ENCODE peak calls at places on chromosomes 6 and 20, in four cellular contexts. B is GM12878, W is HepG2, F is K562. A is an unnamed sample.
A peak's percentile ranks its signal among the peaks of the same experiment; 100 is the strongest.

GRCh38 chr20:32756156-32756555 is 6.0 kb upstream of the DNMT3B start:
- DNase-seq in B (no peak), W (no peak), F (no peak), A (no peak)

GRCh38 chr6:87731818-87732661 is 30.0 kb upstream of the AKIRIN2 start:
- DNase-seq in B (peak; percentile 71), W (peak; percentile 86), F (peak; percentile 71), A (no peak)

GRCh38 chr20:12047838-12048432 is 130.2 kb downstream of the BTBD3 start:
- DNase-seq in B (no peak), W (no peak), F (no peak), A (no peak)

GRCh38 chr20:25360631-25361286 is 29.9 kb downstream of the ABHD12 start:
- DNase-seq in B (no peak), W (no peak), F (peak; percentile 8), A (no peak)

GRCh38 chr6:102387351-102388033 is 994.0 kb downstream of the GRIK2 start:
- DNase-seq in B (no peak), W (no peak), F (no peak), A (no peak)

GRCh38 chr20:32544893-32545840 is 40.0 kb downstream of the NOL4L start:
- DNase-seq in B (no peak), W (peak; percentile 98), F (peak; percentile 34), A (no peak)

GRCh38 chr6:44010411-44011349 is 116.6 kb downstream of the MRPL14 start:
- DNase-seq in B (no peak), W (no peak), F (no peak), A (no peak)

GRCh38 chr6:47230579-47230978 is 79.1 kb downstream of the TNFRSF21 start:
- DNase-seq in B (no peak), W (peak; percentile 32), F (no peak), A (no peak)

GRCh38 chr6:166849762-166850181 is 106.6 kb downstream of the RNASET2 start:
- DNase-seq in B (peak; percentile 65), W (no peak), F (no peak), A (no peak)

GRCh38 chr6:90351696-90352095 is 55.1 kb upstream of the BACH2 start:
- DNase-seq in B (no peak), W (no peak), F (no peak), A (no peak)

GRCh38 chr6:3314176-3314575 is 55.4 kb downstream of the PSMG4 start:
- DNase-seq in B (no peak), W (no peak), F (no peak), A (no peak)

GRCh38 chr6:167416676-167417430 is 92.0 kb downstream of the TTLL2 start:
- DNase-seq in B (no peak), W (no peak), F (no peak), A (no peak)

GRCh38 chr6:109772961-109773431 is 81.9 kb downstream of the FIG4 start:
- DNase-seq in B (no peak), W (no peak), F (no peak), A (no peak)

GRCh38 chr20:33636776-33637175 is 25.4 kb upstream of the C20orf144 start:
- DNase-seq in B (no peak), W (no peak), F (no peak), A (no peak)

GRCh38 chr6:17928514-17929430 is 58.7 kb downstream of the KIF13A start:
- DNase-seq in B (no peak), W (peak; percentile 41), F (no peak), A (no peak)

GRCh38 chr20:24782801-24783630 is 166.1 kb upstream of the CST7 start:
- DNase-seq in B (no peak), W (peak; percentile 24), F (peak; percentile 4), A (peak; percentile 45)

GRCh38 chr6:37493047-37493995 is 6.4 kb downstream of the CCDC167 start:
- DNase-seq in B (no peak), W (no peak), F (no peak), A (no peak)

GRCh38 chr6:51913265-51913664 is 174.1 kb downstream of the PKHD1 start:
- DNase-seq in B (no peak), W (no peak), F (peak; percentile 5), A (no peak)

GRCh38 chr6:17869010-17869752 is 118.3 kb downstream of the KIF13A start:
- DNase-seq in B (no peak), W (no peak), F (peak; percentile 73), A (no peak)

GRCh38 chr6:17045581-17046322 is 56.1 kb upstream of the STMND1 start:
- DNase-seq in B (no peak), W (no peak), F (no peak), A (no peak)

GRCh38 chr6:156827382-156827781 is 50.2 kb downstream of the ARID1B start:
- DNase-seq in B (no peak), W (no peak), F (no peak), A (no peak)

GRCh38 chr6:168601101-168601500 is 160.1 kb downstream of the SMOC2 start:
- DNase-seq in B (no peak), W (no peak), F (no peak), A (no peak)

GRCh38 chr20:57856658-57857057 is 146.8 kb upstream of the PMEPA1 start:
- DNase-seq in B (no peak), W (no peak), F (no peak), A (no peak)

GRCh38 chr6:152112503-152113261 is 305.2 kb downstream of the ESR1 start:
- DNase-seq in B (no peak), W (no peak), F (no peak), A (no peak)
- TF ChIP-seq NR2C2 in B (no peak), W (no peak), F (no peak), A (no peak)

DNA sequence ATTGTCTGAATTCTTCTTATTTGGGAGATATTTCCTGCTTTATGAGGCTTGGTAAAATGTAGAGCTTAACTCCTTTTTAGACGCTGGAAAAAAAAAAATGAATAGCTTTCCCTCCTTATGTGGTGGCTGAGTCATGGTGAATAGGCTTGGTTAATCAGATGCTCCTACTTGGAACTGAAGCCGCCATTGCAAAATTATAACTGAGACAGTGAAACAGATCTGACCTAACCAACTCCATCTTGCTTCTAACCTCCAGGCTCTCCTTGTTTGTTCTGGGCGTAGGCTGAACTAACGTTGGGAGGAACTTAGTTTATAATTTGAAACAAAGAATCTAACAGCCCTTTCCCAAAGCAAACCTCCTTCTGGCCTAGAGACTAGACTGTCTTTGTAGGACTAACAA is 43.2 kb upstream of the PLCB4 start:
- DNase-seq in B (no peak), W (no peak), F (peak; percentile 23), A (no peak)
- TF ChIP-seq NR2C2 in B (no peak), W (no peak), F (no peak), A (no peak)

GRCh38 chr20:37288091-37288490 is 1.4 kb upstream of the MANBAL start:
- DNase-seq in B (no peak), W (no peak), F (peak; percentile 36), A (no peak)
- TF ChIP-seq NR2C2 in B (no peak), W (no peak), F (no peak), A (no peak)

GRCh38 chr20:4730782-4731181 is 9.1 kb downstream of the PRND start:
- DNase-seq in B (no peak), W (peak; percentile 50), F (no peak), A (no peak)
- TF ChIP-seq NR2C2 in B (no peak), W (no peak), F (no peak), A (no peak)

GRCh38 chr6:127539292-127539691 is 20.2 kb upstream of the MTCL3 start:
- DNase-seq in B (no peak), W (no peak), F (no peak), A (no peak)
- TF ChIP-seq NR2C2 in B (no peak), W (no peak), F (no peak), A (no peak)

DNA sequence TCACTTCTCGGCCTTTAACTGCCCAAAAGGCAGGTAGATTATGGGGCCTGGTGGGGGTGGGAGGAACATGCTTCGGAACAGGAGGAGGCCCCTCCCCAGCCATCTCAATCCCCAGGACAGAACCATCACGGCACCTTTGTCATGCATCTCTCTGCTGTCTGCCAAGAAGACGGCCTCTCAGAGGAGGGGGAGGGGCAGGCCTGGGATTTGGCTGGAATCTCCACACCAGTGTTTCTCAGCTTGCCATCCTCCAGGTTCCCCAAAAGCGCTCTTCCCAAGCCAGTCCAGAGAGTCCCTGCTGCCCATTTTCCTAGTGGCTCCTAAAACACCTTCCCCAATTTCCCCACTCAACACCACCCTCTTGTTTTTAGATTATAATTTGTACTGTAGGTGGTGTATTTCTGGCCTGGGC is 2.5 kb upstream of the POU5F1 start:
- DNase-seq in B (no peak), W (no peak), F (no peak), A (peak; percentile 91)
- TF ChIP-seq NR2C2 in B (no peak), W (no peak), F (no peak), A (no peak)